ENCODE peak calls at places on chromosomes 16 and 17, in nine cellular contexts. I is NCI-H1436 treated with DMSO at 0.1 percent for 48 hours; E is stimulated activated naive CD8-positive, alpha-beta T cell treated with anti-CD3 and anti-CD28 coated beads, Interleukin-15, Interleukin-2, amounts not matched to agents 100 U/mL and 50 U/mL, for 24 hours; Y is T-cell; B is RCC 7860; F is small intestine; H is effector memory CD8-positive, alpha-beta T cell; A is T-helper 1 cell; R is activated T-cell treated with anti-CD3 and anti-CD28 coated beads for 24 hours. C is an unnamed sample.

GRCh38 chr16:19520861-19521331 is 1.0 kb downstream of the GDE1 start:
- DNase-seq in I (no peak), R (no peak), E (peak), F (peak), Y (no peak), H (no peak), A (no peak), B (peak), C (peak)

GRCh38 chr17:35423761-35424160 is 8.5 kb downstream of the SLFN12 start:
- DNase-seq in R (no peak), A (no peak), F (no peak), I (no peak), H (no peak), Y (no peak), E (no peak), B (no peak), C (no peak)

GRCh38 chr17:14464741-14465140 is 163.9 kb downstream of the HS3ST3B1 start:
- DNase-seq in A (no peak), H (no peak), F (no peak), R (no peak), I (no peak), B (no peak), E (no peak), Y (no peak), C (no peak)

GRCh38 chr16:87094246-87094865 is 222.8 kb downstream of the C16orf95 start:
- DNase-seq in R (no peak), E (no peak), F (no peak), B (no peak), A (no peak), H (no peak), I (no peak), Y (no peak), C (no peak)

GRCh38 chr17:42531455-42532354 is 4.3 kb upstream of the NAGLU start:
- DNase-seq in H (peak), A (peak), B (peak), I (no peak), Y (no peak), F (peak), E (peak), R (no peak), C (peak)

GRCh38 chr16:1526608-1527555 is 6.6 kb upstream of the TMEM204 start:
- DNase-seq in F (no peak), I (no peak), E (no peak), A (no peak), R (no peak), Y (peak), H (peak), B (no peak), C (no peak)

GRCh38 chr17:57043276-57043675 is 41.8 kb upstream of the AKAP1 start:
- DNase-seq in I (no peak), A (no peak), Y (no peak), B (no peak), F (no peak), R (no peak), E (no peak), H (no peak), C (no peak)

GRCh38 chr17:3663102-3664011 is 5.0 kb downstream of the TAX1BP3 start:
- DNase-seq in H (no peak), I (no peak), A (no peak), R (no peak), Y (no peak), B (no peak), F (no peak), E (no peak), C (no peak)

GRCh38 chr16:87747626-87748025 is 18.2 kb downstream of the KLHDC4 start:
- DNase-seq in Y (no peak), E (no peak), I (no peak), A (no peak), F (no peak), H (no peak), R (no peak), B (no peak), C (no peak)

GRCh38 chr17:39988206-39988810 is 7.7 kb downstream of the PSMD3 start:
- DNase-seq in E (no peak), H (no peak), R (no peak), A (no peak), B (no peak), Y (no peak), F (no peak), I (no peak), C (no peak)

GRCh38 chr17:55086635-55087058 is 118.1 kb downstream of the STXBP4 start:
- DNase-seq in E (no peak), H (no peak), B (peak), Y (no peak), F (no peak), R (no peak), I (no peak), A (no peak), C (no peak)

GRCh38 chr17:29827179-29827578 is 102.8 kb downstream of the SSH2 start:
- DNase-seq in F (no peak), I (no peak), E (no peak), Y (no peak), H (no peak), B (no peak), A (no peak), R (no peak), C (no peak)

GRCh38 chr16:84565669-84566495 is 52.0 kb downstream of the COTL1 start:
- DNase-seq in F (peak), Y (no peak), E (no peak), I (no peak), R (no peak), B (no peak), H (no peak), A (no peak), C (no peak)

GRCh38 chr17:14792751-14793150 is 472.4 kb downstream of the PMP22 start:
- DNase-seq in E (no peak), R (no peak), A (no peak), F (no peak), B (no peak), I (no peak), H (no peak), Y (no peak), C (no peak)

GRCh38 chr16:19933740-19934139 is 49.1 kb upstream of the GPRC5B start:
- DNase-seq in Y (no peak), B (no peak), H (no peak), E (no peak), I (no peak), R (no peak), A (no peak), F (no peak), C (no peak)

GRCh38 chr17:76541739-76542450 is 2.1 kb downstream of the PRCD start:
- DNase-seq in B (no peak), H (no peak), F (no peak), Y (no peak), A (no peak), I (no peak), E (no peak), R (no peak), C (no peak)

C was measured in T-helper 2 cell.